ENCODE peak calls at places on chromosomes 6 and 20, in seven cellular contexts. One of them, this sample, is unnamed.

GRCh38 chr20:33387177-33387576 is 14.1 kb downstream of the CDK5RAP1 start:
- DNase-seq in foreskin fibroblast: no peak
- DNase-seq in kidney glomerular epithelial cell: no peak
- DNase-seq in stimulated activated naive B cell treated with anti-CD40 and anti-IgM and Interleukin-4, amounts not matched to agents 10 μg/mL and 1 μg/mL and 100 μg/mL, for 72 hours: no peak
- DNase-seq in mesendoderm: no peak
- DNase-seq in midbrain: no peak
- DNase-seq in PC-3: no peak
- DNase-seq in this sample: peak

GRCh38 chr6:10441004-10441654 is 26.3 kb upstream of the TFAP2A start:
- DNase-seq in midbrain: no peak
- DNase-seq in kidney glomerular epithelial cell: peak
- DNase-seq in foreskin fibroblast: peak
- DNase-seq in mesendoderm: peak
- DNase-seq in PC-3: peak
- DNase-seq in stimulated activated naive B cell treated with anti-CD40 and anti-IgM and Interleukin-4, amounts not matched to agents 10 μg/mL and 1 μg/mL and 100 μg/mL, for 72 hours: no peak
- DNase-seq in this sample: peak

GRCh38 chr6:160188773-160189172 is 67.2 kb downstream of the SLC22A1 start:
- DNase-seq in kidney glomerular epithelial cell: no peak
- DNase-seq in PC-3: peak
- DNase-seq in foreskin fibroblast: no peak
- DNase-seq in midbrain: no peak
- DNase-seq in stimulated activated naive B cell treated with anti-CD40 and anti-IgM and Interleukin-4, amounts not matched to agents 10 μg/mL and 1 μg/mL and 100 μg/mL, for 72 hours: no peak
- DNase-seq in mesendoderm: no peak
- DNase-seq in this sample: no peak

GRCh38 chr6:142702501-142703460 is 242.2 kb downstream of the HIVEP2 start:
- DNase-seq in midbrain: peak
- DNase-seq in PC-3: no peak
- DNase-seq in stimulated activated naive B cell treated with anti-CD40 and anti-IgM and Interleukin-4, amounts not matched to agents 10 μg/mL and 1 μg/mL and 100 μg/mL, for 72 hours: peak
- DNase-seq in foreskin fibroblast: no peak
- DNase-seq in kidney glomerular epithelial cell: no peak
- DNase-seq in mesendoderm: peak
- DNase-seq in this sample: no peak

GRCh38 chr6:82073484-82073883 is 174.1 kb downstream of the IBTK start:
- DNase-seq in PC-3: no peak
- DNase-seq in midbrain: no peak
- DNase-seq in stimulated activated naive B cell treated with anti-CD40 and anti-IgM and Interleukin-4, amounts not matched to agents 10 μg/mL and 1 μg/mL and 100 μg/mL, for 72 hours: no peak
- DNase-seq in foreskin fibroblast: no peak
- DNase-seq in mesendoderm: peak
- DNase-seq in kidney glomerular epithelial cell: no peak
- DNase-seq in this sample: no peak

GRCh38 chr6:105282801-105283585 is 103.2 kb upstream of the POPDC3 start:
- DNase-seq in foreskin fibroblast: no peak
- DNase-seq in kidney glomerular epithelial cell: no peak
- DNase-seq in mesendoderm: no peak
- DNase-seq in midbrain: no peak
- DNase-seq in stimulated activated naive B cell treated with anti-CD40 and anti-IgM and Interleukin-4, amounts not matched to agents 10 μg/mL and 1 μg/mL and 100 μg/mL, for 72 hours: no peak
- DNase-seq in PC-3: no peak
- DNase-seq in this sample: no peak

GRCh38 chr6:14824835-14825223 is 421.0 kb upstream of the JARID2 start:
- DNase-seq in foreskin fibroblast: no peak
- DNase-seq in stimulated activated naive B cell treated with anti-CD40 and anti-IgM and Interleukin-4, amounts not matched to agents 10 μg/mL and 1 μg/mL and 100 μg/mL, for 72 hours: no peak
- DNase-seq in PC-3: no peak
- DNase-seq in midbrain: peak
- DNase-seq in kidney glomerular epithelial cell: no peak
- DNase-seq in mesendoderm: peak
- DNase-seq in this sample: no peak

GRCh38 chr6:85250586-85251216 is 199.2 kb upstream of the NT5E start:
- DNase-seq in midbrain: no peak
- DNase-seq in kidney glomerular epithelial cell: no peak
- DNase-seq in mesendoderm: no peak
- DNase-seq in stimulated activated naive B cell treated with anti-CD40 and anti-IgM and Interleukin-4, amounts not matched to agents 10 μg/mL and 1 μg/mL and 100 μg/mL, for 72 hours: no peak
- DNase-seq in foreskin fibroblast: peak
- DNase-seq in PC-3: no peak
- DNase-seq in this sample: no peak

GRCh38 chr20:41334452-41335421 is 5.9 kb upstream of the LPIN3 start:
- DNase-seq in mesendoderm: no peak
- DNase-seq in foreskin fibroblast: no peak
- DNase-seq in kidney glomerular epithelial cell: peak
- DNase-seq in midbrain: no peak
- DNase-seq in PC-3: no peak
- DNase-seq in stimulated activated naive B cell treated with anti-CD40 and anti-IgM and Interleukin-4, amounts not matched to agents 10 μg/mL and 1 μg/mL and 100 μg/mL, for 72 hours: no peak
- DNase-seq in this sample: peak

GRCh38 chr20:4352348-4352747 is 337.0 kb upstream of the RNF24 start:
- DNase-seq in midbrain: no peak
- DNase-seq in foreskin fibroblast: no peak
- DNase-seq in PC-3: no peak
- DNase-seq in mesendoderm: no peak
- DNase-seq in kidney glomerular epithelial cell: no peak
- DNase-seq in stimulated activated naive B cell treated with anti-CD40 and anti-IgM and Interleukin-4, amounts not matched to agents 10 μg/mL and 1 μg/mL and 100 μg/mL, for 72 hours: no peak
- DNase-seq in this sample: no peak

This sample was measured in IMR-90.